ENCODE peak calls at places on chromosomes 13 and 19, in four cellular contexts. One of them, this sample, is unnamed.
A peak's percentile ranks its signal among the peaks of the same experiment; 100 is the strongest.

GRCh38 chr19:16920816-16921529 is 32.2 kb downstream of the F2RL3 start:
- DNase-seq in transverse colon: no peak
- DNase-seq in RWPE1: peak; percentile 89
- DNase-seq in fibroblast of lung: peak; percentile 90
- DNase-seq in this sample: no peak

GRCh38 chr19:39405930-39406655 is 554 bp upstream of the ZFP36 start:
- DNase-seq in transverse colon: peak; percentile 89
- DNase-seq in RWPE1: no peak
- DNase-seq in fibroblast of lung: no peak
- DNase-seq in this sample: no peak

GRCh38 chr19:42412223-42412622 is 15.0 kb downstream of the LIPE start:
- DNase-seq in transverse colon: peak; percentile 81
- DNase-seq in RWPE1: no peak
- DNase-seq in fibroblast of lung: no peak
- DNase-seq in this sample: no peak

GRCh38 chr19:19406878-19407639 is 1.6 kb downstream of the GATAD2A start:
- DNase-seq in transverse colon: peak; percentile 74
- DNase-seq in RWPE1: no peak
- DNase-seq in fibroblast of lung: peak; percentile 52
- DNase-seq in this sample: no peak

GRCh38 chr13:33743438-33744368 is 74.2 kb upstream of the RFC3 start:
- DNase-seq in transverse colon: no peak
- DNase-seq in RWPE1: no peak
- DNase-seq in fibroblast of lung: no peak
- DNase-seq in this sample: no peak

GRCh38 chr19:55384576-55385235 is 614 bp upstream of the TMEM238 start:
- DNase-seq in transverse colon: peak; percentile 42
- DNase-seq in RWPE1: no peak
- DNase-seq in fibroblast of lung: no peak
- DNase-seq in this sample: no peak

GRCh38 chr13:97261254-97262015 is 39.3 kb downstream of the MBNL2 start:
- DNase-seq in transverse colon: no peak
- DNase-seq in RWPE1: no peak
- DNase-seq in fibroblast of lung: no peak
- DNase-seq in this sample: no peak

GRCh38 chr19:48896191-48896720 is 2.3 kb downstream of the TULP2 start:
- DNase-seq in transverse colon: peak; percentile 43
- DNase-seq in RWPE1: no peak
- DNase-seq in fibroblast of lung: peak; percentile 39
- DNase-seq in this sample: peak; percentile 57

GRCh38 chr13:47087841-47088240 is 191.0 kb upstream of the HTR2A start:
- DNase-seq in transverse colon: no peak
- DNase-seq in RWPE1: no peak
- DNase-seq in fibroblast of lung: peak; percentile 85
- DNase-seq in this sample: no peak

GRCh38 chr13:76882431-76882830 is 3.8 kb downstream of the KCTD12 start:
- DNase-seq in transverse colon: peak; percentile 11
- DNase-seq in RWPE1: no peak
- DNase-seq in fibroblast of lung: peak; percentile 33
- DNase-seq in this sample: no peak

GRCh38 chr19:28393574-28394336 is 819.2 kb downstream of the UQCRFS1 start:
- DNase-seq in transverse colon: no peak
- DNase-seq in RWPE1: no peak
- DNase-seq in fibroblast of lung: no peak
- DNase-seq in this sample: no peak

GRCh38 chr19:8046569-8047165 is 5.9 kb upstream of the CCL25 start:
- DNase-seq in transverse colon: no peak
- DNase-seq in RWPE1: no peak
- DNase-seq in fibroblast of lung: no peak
- DNase-seq in this sample: no peak

GRCh38 chr13:29693297-29693945 is 97.9 kb upstream of the SLC7A1 start:
- DNase-seq in transverse colon: peak; percentile 75
- DNase-seq in RWPE1: peak; percentile 27
- DNase-seq in fibroblast of lung: no peak
- DNase-seq in this sample: no peak

GRCh38 chr13:94417294-94417693 is 62.2 kb downstream of the DCT start:
- DNase-seq in transverse colon: no peak
- DNase-seq in RWPE1: no peak
- DNase-seq in fibroblast of lung: no peak
- DNase-seq in this sample: no peak

GRCh38 chr13:94413545-94413944 is 65.9 kb downstream of the DCT start:
- DNase-seq in transverse colon: no peak
- DNase-seq in RWPE1: no peak
- DNase-seq in fibroblast of lung: no peak
- DNase-seq in this sample: no peak

GRCh38 chr13:94416454-94417080 is 62.9 kb downstream of the DCT start:
- DNase-seq in transverse colon: no peak
- DNase-seq in RWPE1: no peak
- DNase-seq in fibroblast of lung: peak; percentile 39
- DNase-seq in this sample: no peak

GRCh38 chr13:94414141-94414540 is 65.3 kb downstream of the DCT start:
- DNase-seq in transverse colon: no peak
- DNase-seq in RWPE1: no peak
- DNase-seq in fibroblast of lung: no peak
- DNase-seq in this sample: no peak

DNA sequence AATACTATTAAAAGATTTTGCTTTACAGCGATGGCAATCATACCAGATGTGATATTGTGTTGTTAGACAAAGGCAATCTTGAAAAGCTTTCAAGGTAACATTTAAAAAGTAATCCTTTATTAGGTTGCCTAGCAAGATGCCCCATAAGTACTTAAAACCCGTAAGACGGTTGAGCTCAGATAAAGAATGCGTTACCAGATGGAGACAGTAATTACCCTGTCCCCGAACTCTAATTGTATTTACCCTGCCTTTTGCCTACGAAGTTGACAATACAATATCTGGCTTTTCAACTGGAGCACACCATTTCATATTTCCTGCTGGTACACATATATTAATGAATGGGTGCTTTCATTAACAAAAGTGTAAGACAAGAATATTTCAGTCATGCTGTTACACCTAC is 64.0 kb downstream of the DCT start:
- DNase-seq in transverse colon: no peak
- DNase-seq in RWPE1: no peak
- DNase-seq in fibroblast of lung: no peak
- DNase-seq in this sample: no peak
- H3K27ac ChIP-seq in transverse colon: no peak overlapping the region
- H3K27ac ChIP-seq in RWPE1: no peak overlapping the region
- H3K27ac ChIP-seq in fibroblast of lung: no peak overlapping the region
- H3K27ac ChIP-seq in this sample: no peak overlapping the region

DNA sequence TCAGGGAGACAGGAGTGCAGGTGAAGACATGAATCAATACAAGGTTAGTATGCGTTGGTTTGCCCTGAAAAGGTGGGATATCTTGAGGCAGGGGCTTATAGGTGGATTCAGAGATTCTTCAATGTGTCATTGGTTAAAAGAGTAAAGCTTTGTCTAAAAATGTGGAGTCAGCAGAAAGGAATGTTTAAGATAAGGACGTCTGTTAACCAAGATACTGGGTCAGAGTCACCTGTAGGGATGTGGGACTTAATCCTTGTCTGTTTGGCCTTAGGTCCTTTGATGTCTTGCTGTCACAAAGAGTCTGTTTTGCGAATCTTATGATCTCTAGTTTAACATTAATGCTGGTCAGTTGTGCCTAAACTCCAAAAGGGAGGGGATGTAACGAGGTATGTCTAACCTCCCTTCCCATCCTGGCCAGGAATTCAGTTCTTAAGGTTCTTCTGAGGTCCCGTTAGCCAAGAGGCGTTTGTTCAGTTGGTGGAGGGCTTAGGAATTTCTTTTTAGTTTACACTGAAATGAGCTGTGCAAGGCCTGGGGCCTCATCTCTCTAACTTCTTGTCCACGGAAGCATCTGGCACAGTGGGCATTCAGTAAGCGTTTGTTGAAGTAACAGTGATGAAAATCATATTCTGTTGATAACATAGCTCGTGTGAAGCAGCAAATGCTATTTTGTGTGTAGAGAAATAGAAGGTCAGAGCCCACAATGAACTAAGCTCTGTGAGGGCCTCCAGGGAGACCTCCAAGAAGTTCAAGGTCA is 96.2 kb upstream of the RNF113B start:
- DNase-seq in transverse colon: no peak
- DNase-seq in RWPE1: no peak
- DNase-seq in fibroblast of lung: peak; percentile 35
- DNase-seq in this sample: no peak
- H3K27ac ChIP-seq in transverse colon: no peak overlapping the region
- H3K27ac ChIP-seq in RWPE1: no peak overlapping the region
- H3K27ac ChIP-seq in fibroblast of lung: no peak overlapping the region
- H3K27ac ChIP-seq in this sample: no peak overlapping the region

GRCh38 chr13:106534844-106535551 is 464 bp downstream of the EFNB2 start:
- DNase-seq in transverse colon: no peak
- DNase-seq in RWPE1: no peak
- DNase-seq in fibroblast of lung: peak; percentile 50
- DNase-seq in this sample: no peak
- H3K27ac ChIP-seq in transverse colon: peak overlapping the region; percentile 89
- H3K27ac ChIP-seq in RWPE1: peak overlapping the region; percentile 92
- H3K27ac ChIP-seq in fibroblast of lung: peak overlapping the region; percentile 72
- H3K27ac ChIP-seq in this sample: peak overlapping the region; percentile 80

GRCh38 chr19:9139609-9140158 is 513 bp upstream of the ZNF317 start:
- DNase-seq in transverse colon: no peak
- DNase-seq in RWPE1: no peak
- DNase-seq in fibroblast of lung: no peak
- DNase-seq in this sample: no peak
- H3K27ac ChIP-seq in transverse colon: peak overlapping the region; percentile 92
- H3K27ac ChIP-seq in RWPE1: no peak overlapping the region
- H3K27ac ChIP-seq in fibroblast of lung: peak overlapping the region; percentile 95
- H3K27ac ChIP-seq in this sample: peak overlapping the region; percentile 96